ENCODE peak calls at places on chromosome 9, in eight cellular contexts. One of them, this sample, is unnamed.

GRCh38 chr9:131982683-131983239 is 96.9 kb downstream of the MED27 start:
- DNase-seq in GM23248: peak
- DNase-seq in pulmonary artery endothelial cell: no peak
- DNase-seq in iris pigment epithelial cell: no peak
- DNase-seq in stimulated activated CD4-positive, alpha-beta T cell treated with anti-CD3 and anti-CD28 coated beads, TNF-alpha, amount 100 ng/mL, for 24 hours: no peak
- DNase-seq in activated T-helper 1 cell treated with Interleukin-2 at 50 U/mL for 16 hours: no peak
- DNase-seq in AG10803: peak
- DNase-seq in GM04504: no peak
- DNase-seq in this sample: no peak

GRCh38 chr9:21326526-21327139 is 8.6 kb downstream of the KLHL9 start:
- DNase-seq in GM23248: peak
- DNase-seq in pulmonary artery endothelial cell: no peak
- DNase-seq in iris pigment epithelial cell: peak
- DNase-seq in stimulated activated CD4-positive, alpha-beta T cell treated with anti-CD3 and anti-CD28 coated beads, TNF-alpha, amount 100 ng/mL, for 24 hours: no peak
- DNase-seq in activated T-helper 1 cell treated with Interleukin-2 at 50 U/mL for 16 hours: no peak
- DNase-seq in AG10803: peak
- DNase-seq in GM04504: peak
- DNase-seq in this sample: no peak

GRCh38 chr9:79559501-79560181 is 12.1 kb upstream of the TLE4 start:
- DNase-seq in GM23248: no peak
- DNase-seq in pulmonary artery endothelial cell: no peak
- DNase-seq in iris pigment epithelial cell: no peak
- DNase-seq in stimulated activated CD4-positive, alpha-beta T cell treated with anti-CD3 and anti-CD28 coated beads, TNF-alpha, amount 100 ng/mL, for 24 hours: no peak
- DNase-seq in activated T-helper 1 cell treated with Interleukin-2 at 50 U/mL for 16 hours: no peak
- DNase-seq in AG10803: no peak
- DNase-seq in GM04504: no peak
- DNase-seq in this sample: no peak

GRCh38 chr9:132042324-132042723 is 37.3 kb downstream of the MED27 start:
- DNase-seq in GM23248: peak
- DNase-seq in pulmonary artery endothelial cell: peak
- DNase-seq in iris pigment epithelial cell: peak
- DNase-seq in stimulated activated CD4-positive, alpha-beta T cell treated with anti-CD3 and anti-CD28 coated beads, TNF-alpha, amount 100 ng/mL, for 24 hours: no peak
- DNase-seq in activated T-helper 1 cell treated with Interleukin-2 at 50 U/mL for 16 hours: no peak
- DNase-seq in AG10803: peak
- DNase-seq in GM04504: peak
- DNase-seq in this sample: no peak

GRCh38 chr9:110828148-110828730 is 159.6 kb downstream of the MUSK start:
- DNase-seq in GM23248: peak
- DNase-seq in pulmonary artery endothelial cell: no peak
- DNase-seq in iris pigment epithelial cell: peak
- DNase-seq in stimulated activated CD4-positive, alpha-beta T cell treated with anti-CD3 and anti-CD28 coated beads, TNF-alpha, amount 100 ng/mL, for 24 hours: no peak
- DNase-seq in activated T-helper 1 cell treated with Interleukin-2 at 50 U/mL for 16 hours: no peak
- DNase-seq in AG10803: peak
- DNase-seq in GM04504: peak
- DNase-seq in this sample: no peak

GRCh38 chr9:84642618-84643017 is 26.9 kb upstream of the NTRK2 start:
- DNase-seq in GM23248: no peak
- DNase-seq in pulmonary artery endothelial cell: no peak
- DNase-seq in iris pigment epithelial cell: no peak
- DNase-seq in stimulated activated CD4-positive, alpha-beta T cell treated with anti-CD3 and anti-CD28 coated beads, TNF-alpha, amount 100 ng/mL, for 24 hours: no peak
- DNase-seq in activated T-helper 1 cell treated with Interleukin-2 at 50 U/mL for 16 hours: no peak
- DNase-seq in AG10803: no peak
- DNase-seq in GM04504: no peak
- DNase-seq in this sample: no peak

GRCh38 chr9:98432134-98432533 is 176.7 kb upstream of the TBC1D2 start:
- DNase-seq in GM23248: no peak
- DNase-seq in pulmonary artery endothelial cell: no peak
- DNase-seq in iris pigment epithelial cell: no peak
- DNase-seq in stimulated activated CD4-positive, alpha-beta T cell treated with anti-CD3 and anti-CD28 coated beads, TNF-alpha, amount 100 ng/mL, for 24 hours: no peak
- DNase-seq in activated T-helper 1 cell treated with Interleukin-2 at 50 U/mL for 16 hours: no peak
- DNase-seq in AG10803: no peak
- DNase-seq in GM04504: no peak
- DNase-seq in this sample: no peak

GRCh38 chr9:96236854-96237545 is 65.0 kb downstream of the HSD17B3 start:
- DNase-seq in GM23248: no peak
- DNase-seq in pulmonary artery endothelial cell: no peak
- DNase-seq in iris pigment epithelial cell: no peak
- DNase-seq in stimulated activated CD4-positive, alpha-beta T cell treated with anti-CD3 and anti-CD28 coated beads, TNF-alpha, amount 100 ng/mL, for 24 hours: no peak
- DNase-seq in activated T-helper 1 cell treated with Interleukin-2 at 50 U/mL for 16 hours: no peak
- DNase-seq in AG10803: no peak
- DNase-seq in GM04504: no peak
- DNase-seq in this sample: no peak

GRCh38 chr9:841371-842209 is at the start of gene DMRT1:
- DNase-seq in GM23248: no peak
- DNase-seq in pulmonary artery endothelial cell: no peak
- DNase-seq in iris pigment epithelial cell: no peak
- DNase-seq in stimulated activated CD4-positive, alpha-beta T cell treated with anti-CD3 and anti-CD28 coated beads, TNF-alpha, amount 100 ng/mL, for 24 hours: no peak
- DNase-seq in activated T-helper 1 cell treated with Interleukin-2 at 50 U/mL for 16 hours: no peak
- DNase-seq in AG10803: no peak
- DNase-seq in GM04504: no peak
- DNase-seq in this sample: no peak

GRCh38 chr9:112582371-112582770 is 95.7 kb downstream of the KIAA1958 start:
- DNase-seq in GM23248: no peak
- DNase-seq in pulmonary artery endothelial cell: no peak
- DNase-seq in iris pigment epithelial cell: no peak
- DNase-seq in stimulated activated CD4-positive, alpha-beta T cell treated with anti-CD3 and anti-CD28 coated beads, TNF-alpha, amount 100 ng/mL, for 24 hours: no peak
- DNase-seq in activated T-helper 1 cell treated with Interleukin-2 at 50 U/mL for 16 hours: no peak
- DNase-seq in AG10803: no peak
- DNase-seq in GM04504: no peak
- DNase-seq in this sample: no peak

GRCh38 chr9:109319072-109319630 is 1.7 kb downstream of the EPB41L4B start:
- DNase-seq in GM23248: no peak
- DNase-seq in pulmonary artery endothelial cell: no peak
- DNase-seq in iris pigment epithelial cell: no peak
- DNase-seq in stimulated activated CD4-positive, alpha-beta T cell treated with anti-CD3 and anti-CD28 coated beads, TNF-alpha, amount 100 ng/mL, for 24 hours: no peak
- DNase-seq in activated T-helper 1 cell treated with Interleukin-2 at 50 U/mL for 16 hours: no peak
- DNase-seq in AG10803: no peak
- DNase-seq in GM04504: no peak
- DNase-seq in this sample: no peak

GRCh38 chr9:2126331-2126789 is 111.2 kb downstream of the SMARCA2 start:
- DNase-seq in GM23248: peak
- DNase-seq in pulmonary artery endothelial cell: no peak
- DNase-seq in iris pigment epithelial cell: peak
- DNase-seq in stimulated activated CD4-positive, alpha-beta T cell treated with anti-CD3 and anti-CD28 coated beads, TNF-alpha, amount 100 ng/mL, for 24 hours: no peak
- DNase-seq in activated T-helper 1 cell treated with Interleukin-2 at 50 U/mL for 16 hours: no peak
- DNase-seq in AG10803: peak
- DNase-seq in GM04504: no peak
- DNase-seq in this sample: no peak

GRCh38 chr9:131876486-131876885 is 136.6 kb upstream of the RAPGEF1 start:
- DNase-seq in GM23248: no peak
- DNase-seq in pulmonary artery endothelial cell: no peak
- DNase-seq in iris pigment epithelial cell: no peak
- DNase-seq in stimulated activated CD4-positive, alpha-beta T cell treated with anti-CD3 and anti-CD28 coated beads, TNF-alpha, amount 100 ng/mL, for 24 hours: no peak
- DNase-seq in activated T-helper 1 cell treated with Interleukin-2 at 50 U/mL for 16 hours: no peak
- DNase-seq in AG10803: no peak
- DNase-seq in GM04504: no peak
- DNase-seq in this sample: no peak

GRCh38 chr9:130825051-130825651 is 9.9 kb upstream of the ABL1 start:
- DNase-seq in GM23248: peak
- DNase-seq in pulmonary artery endothelial cell: no peak
- DNase-seq in iris pigment epithelial cell: peak
- DNase-seq in stimulated activated CD4-positive, alpha-beta T cell treated with anti-CD3 and anti-CD28 coated beads, TNF-alpha, amount 100 ng/mL, for 24 hours: no peak
- DNase-seq in activated T-helper 1 cell treated with Interleukin-2 at 50 U/mL for 16 hours: no peak
- DNase-seq in AG10803: peak
- DNase-seq in GM04504: peak
- DNase-seq in this sample: no peak